ENCODE peak calls at places on chromosomes 7 and 10, in nine cellular contexts. X is body of pancreas, H is transverse colon, Q is HepG2, W is ovary, T is heart left ventricle, G is sigmoid colon, C is HCT116, B is A549. F is an unnamed sample.

GRCh38 chr10:35502697-35503096 is 102.4 kb upstream of the GJD4 start:
- DNase-seq in X (no peak), H (no peak), Q (no peak), W (no peak), T (no peak), G (no peak), C (no peak), B (no peak), F (no peak)

GRCh38 chr10:133328358-133329343 is 8.0 kb downstream of the CALY start:
- DNase-seq in X (no peak), H (no peak), Q (no peak), W (no peak), T (no peak), G (no peak), C (no peak), B (no peak), F (no peak)

GRCh38 chr7:87344446-87344845 is 1.0 kb upstream of the CROT start:
- DNase-seq in X (no peak), H (no peak), Q (no peak), W (no peak), T (no peak), G (no peak), C (no peak), B (no peak), F (no peak)

GRCh38 chr10:49113741-49114141 is 1.6 kb downstream of the VSTM4 start:
- DNase-seq in X (no peak), H (no peak), Q (no peak), W (no peak), T (peak; percentile 16), G (no peak), C (no peak), B (no peak), F (peak; percentile 55)

GRCh38 chr10:60960031-60960430 is 16.0 kb upstream of the RHOBTB1 start:
- DNase-seq in X (no peak), H (no peak), Q (no peak), W (no peak), T (no peak), G (no peak), C (no peak), B (no peak), F (no peak)

GRCh38 chr7:130421685-130422084 is 19.1 kb downstream of the CEP41 start:
- DNase-seq in X (no peak), H (no peak), Q (no peak), W (no peak), T (no peak), G (no peak), C (no peak), B (no peak), F (peak; percentile 8)

GRCh38 chr7:83065714-83066113 is 97.0 kb downstream of the PCLO start:
- DNase-seq in X (no peak), H (no peak), Q (no peak), W (no peak), T (no peak), G (no peak), C (no peak), B (no peak), F (no peak)

GRCh38 chr10:11823989-11824346 is 812 bp downstream of the PROSER2 start:
- DNase-seq in X (no peak), H (no peak), Q (no peak), W (no peak), T (no peak), G (no peak), C (no peak), B (no peak), F (no peak)

GRCh38 chr7:113086431-113086888 is at the start of gene GPR85:
- DNase-seq in X (peak; percentile 35), H (peak; percentile 17), Q (no peak), W (peak; percentile 10), T (peak; percentile 78), G (peak; percentile 76), C (no peak), B (peak; percentile 26), F (peak; percentile 48)

GRCh38 chr7:113366122-113366521 is 247.8 kb upstream of the SMIM30 start:
- DNase-seq in X (no peak), H (no peak), Q (no peak), W (no peak), T (no peak), G (no peak), C (no peak), B (no peak), F (no peak)

GRCh38 chr7:90563286-90563685 is 32.8 kb upstream of the CDK14 start:
- DNase-seq in X (no peak), H (no peak), Q (no peak), W (no peak), T (no peak), G (no peak), C (no peak), B (no peak), F (no peak)

GRCh38 chr10:10811562-10811961 is 206.1 kb upstream of the CELF2 start:
- DNase-seq in X (no peak), H (no peak), Q (no peak), W (no peak), T (no peak), G (no peak), C (no peak), B (no peak), F (no peak)

GRCh38 chr7:72183835-72184234 is 228.3 kb downstream of the CALN1 start:
- DNase-seq in X (no peak), H (no peak), Q (peak; percentile 6), W (no peak), T (no peak), G (no peak), C (peak; percentile 1), B (peak; percentile 33), F (no peak)
- TF ChIP-seq CTCF in X (no peak), H (peak; percentile 9), Q (no peak), W (no peak), T (no peak), G (no peak), C (peak; percentile 28), B (no peak), F (peak; percentile 8)

DNA sequence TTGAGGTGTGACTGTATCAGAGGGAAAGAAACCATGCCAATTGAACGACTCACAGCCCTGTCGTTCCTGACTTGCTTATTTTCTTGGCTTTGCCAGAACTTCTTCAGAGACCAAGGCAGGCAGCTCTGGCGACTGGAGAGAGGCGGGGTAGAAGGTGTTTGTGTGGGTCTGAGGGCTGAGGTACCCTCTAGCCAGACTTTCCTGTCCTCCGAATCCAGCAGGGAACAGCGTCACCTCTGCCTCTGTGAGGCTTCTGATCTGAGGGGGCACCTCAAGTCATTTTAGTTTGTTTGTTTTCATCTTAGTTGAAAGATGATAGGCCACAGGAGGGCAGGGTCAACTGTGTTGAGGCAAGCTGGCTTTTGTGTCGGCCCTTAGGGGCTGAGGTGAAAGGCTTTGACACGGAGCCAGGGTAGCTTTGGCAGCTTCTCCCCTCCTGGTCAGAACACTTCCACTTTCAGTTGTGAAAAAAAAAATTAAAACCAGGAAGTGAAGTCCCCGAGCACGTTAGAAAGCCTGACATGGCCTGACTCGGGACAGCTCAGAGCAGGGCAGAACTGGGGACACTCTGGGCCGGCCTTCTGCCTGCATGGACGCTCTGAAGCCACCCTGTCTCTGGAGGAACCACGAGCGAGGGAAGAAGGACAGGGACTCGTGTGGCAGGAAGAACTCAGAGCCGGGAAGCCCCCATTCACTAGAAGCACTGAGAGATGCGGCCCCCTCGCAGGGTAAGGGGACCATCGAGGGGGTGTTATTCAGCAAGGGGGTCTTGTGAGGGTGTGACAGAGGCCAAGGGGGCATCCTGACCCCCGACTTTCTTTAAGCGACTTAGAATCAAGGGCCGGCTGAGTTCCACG is 2.0 kb downstream of the ACSL5 start:
- DNase-seq in X (peak; percentile 63), H (peak; percentile 69), Q (peak; percentile 56), W (peak; percentile 74), T (peak; percentile 73), G (peak; percentile 71), C (no peak), B (no peak), F (peak; percentile 63)
- TF ChIP-seq POLR2A in X (no peak), H (peak; percentile 64), Q (no peak), W (no peak), T (no peak), G (no peak), C (no peak), B (no peak), F (no peak)

DNA sequence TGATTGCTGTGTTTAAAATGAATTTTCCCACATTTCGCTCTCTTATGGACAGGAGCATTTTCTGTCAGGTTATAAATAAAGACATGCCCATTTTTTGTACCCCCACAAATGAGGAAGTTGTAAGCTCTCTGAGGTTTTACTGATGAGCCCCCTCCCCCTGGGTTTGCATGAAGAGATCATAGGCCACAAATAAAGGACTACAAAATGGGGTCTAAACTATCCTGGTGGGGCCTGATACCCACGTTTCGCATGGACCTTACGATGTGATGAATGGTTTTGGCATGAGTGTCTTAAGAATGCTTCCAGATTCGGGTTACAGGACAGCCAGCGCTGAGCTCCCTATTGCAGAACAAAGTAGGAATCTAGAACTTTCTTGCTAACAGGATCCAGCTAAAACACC is 5.8 kb downstream of the IKZF1 start:
- DNase-seq in X (no peak), H (no peak), Q (no peak), W (no peak), T (no peak), G (no peak), C (no peak), B (no peak), F (no peak)
- H3K4me3 ChIP-seq in X (no peak overlapping the region), H (peak overlapping the region; percentile 18), Q (no peak overlapping the region), W (no peak overlapping the region), T (no peak overlapping the region), G (no peak overlapping the region), C (no peak overlapping the region), B (no peak overlapping the region), F (no peak overlapping the region)

GRCh38 chr7:151568951-151569652 is 49.4 kb upstream of the RHEB start:
- DNase-seq in X (no peak), H (no peak), Q (no peak), W (no peak), T (no peak), G (no peak), C (no peak), B (no peak), F (peak; percentile 89)

GRCh38 chr7:151572136-151572535 is 52.4 kb upstream of the RHEB start:
- DNase-seq in X (no peak), H (no peak), Q (no peak), W (no peak), T (no peak), G (no peak), C (no peak), B (no peak), F (no peak)

GRCh38 chr7:151571471-151571870 is 51.8 kb upstream of the RHEB start:
- DNase-seq in X (no peak), H (no peak), Q (no peak), W (no peak), T (no peak), G (no peak), C (no peak), B (no peak), F (no peak)

GRCh38 chr7:151566897-151567320 is 47.2 kb upstream of the RHEB start:
- DNase-seq in X (no peak), H (no peak), Q (no peak), W (no peak), T (no peak), G (peak; percentile 70), C (no peak), B (no peak), F (peak; percentile 94)

DNA sequence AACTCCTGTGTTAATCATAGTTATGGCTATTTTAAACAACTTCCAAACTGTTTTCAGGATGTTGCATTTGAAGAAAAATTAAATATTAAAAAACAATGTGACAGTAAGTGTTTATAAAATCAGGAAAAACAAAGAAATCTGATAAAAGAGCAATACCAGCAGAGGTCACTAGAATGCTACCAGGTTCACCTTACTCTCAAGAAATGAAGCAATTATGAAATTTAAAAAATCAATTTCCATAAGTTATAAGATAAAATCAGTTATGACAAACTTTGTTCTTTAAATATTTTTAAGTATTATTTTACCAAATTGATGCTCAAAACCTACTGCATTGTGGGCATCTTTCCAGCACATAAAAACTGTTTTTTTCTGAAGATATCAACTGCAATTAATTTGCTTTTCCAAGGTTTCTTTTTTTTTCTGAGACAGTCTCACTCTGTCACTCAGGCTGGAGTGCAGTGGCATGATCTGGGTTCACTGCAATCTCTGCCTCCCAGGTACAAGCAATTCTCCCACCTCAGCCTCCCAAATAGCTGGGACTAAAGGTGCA is 50.7 kb upstream of the RHEB start:
- DNase-seq in X (no peak), H (no peak), Q (no peak), W (no peak), T (no peak), G (no peak), C (peak; percentile 12), B (peak; percentile 25), F (no peak)
- TF ChIP-seq CTCF in X (peak; percentile 43), H (peak; percentile 35), Q (peak; percentile 26), W (no peak), T (peak; percentile 37), G (peak; percentile 13), C (peak; percentile 48), B (peak; percentile 84), F (peak; percentile 14)

F was measured in thyroid gland.